ENCODE peak calls at places on chromosomes 3 and 15, in eight cellular contexts. F, K, X, J, A, I, H and S are unnamed samples.
A peak's percentile ranks its signal among the peaks of the same experiment; 100 is the strongest.

GRCh38 chr3:34508732-34509131 is 710.3 kb downstream of the PDCD6IP start:
- ATAC-seq in F (no peak), K (no peak), X (no peak), J (no peak), A (no peak), I (no peak), H (no peak), S (no peak)

GRCh38 chr15:85616549-85616948 is 178.2 kb downstream of the KLHL25 start:
- ATAC-seq in F (no peak), K (no peak), X (no peak), J (no peak), A (no peak), I (no peak), H (no peak), S (peak; percentile 30)

GRCh38 chr3:167225821-167226220 is 154.3 kb downstream of the ZBBX start:
- ATAC-seq in F (peak; percentile 80), K (no peak), X (no peak), J (peak; percentile 68), A (no peak), I (no peak), H (no peak), S (no peak)

GRCh38 chr3:29940759-29941319 is 660.0 kb downstream of the RBMS3 start:
- ATAC-seq in F (no peak), K (no peak), X (no peak), J (no peak), A (no peak), I (no peak), H (no peak), S (no peak)

GRCh38 chr15:69794643-69795461 is 302.9 kb downstream of the TLE3 start:
- ATAC-seq in F (peak; percentile 77), K (no peak), X (no peak), J (peak; percentile 75), A (peak; percentile 78), I (peak; percentile 84), H (peak; percentile 54), S (peak; percentile 84)

GRCh38 chr15:70323111-70323851 is 225.6 kb upstream of the TLE3 start:
- ATAC-seq in F (peak; percentile 69), K (peak; percentile 17), X (no peak), J (peak; percentile 50), A (no peak), I (peak; percentile 34), H (no peak), S (peak; percentile 76)

GRCh38 chr3:195394024-195394423 is 48.8 kb downstream of the ACAP2 start:
- ATAC-seq in F (no peak), K (no peak), X (no peak), J (no peak), A (no peak), I (no peak), H (no peak), S (no peak)

GRCh38 chr3:149792485-149793270 is at the start of gene ANKUB1:
- ATAC-seq in F (no peak), K (no peak), X (no peak), J (no peak), A (no peak), I (no peak), H (no peak), S (no peak)

GRCh38 chr3:122694966-122695365 is 14.3 kb downstream of the PARP14 start:
- ATAC-seq in F (no peak), K (no peak), X (no peak), J (no peak), A (no peak), I (no peak), H (no peak), S (no peak)

GRCh38 chr3:156630773-156631093 is 43.7 kb upstream of the TIPARP start:
- ATAC-seq in F (no peak), K (peak; percentile 88), X (no peak), J (no peak), A (peak; percentile 70), I (no peak), H (no peak), S (no peak)

GRCh38 chr15:37105795-37106333 is 5.5 kb upstream of the MEIS2 start:
- ATAC-seq in F (no peak), K (no peak), X (no peak), J (no peak), A (no peak), I (no peak), H (no peak), S (no peak)
- H3K27me3 ChIP-seq in F (peaks cover 90% of the 10 kb centered on the region), K (peaks cover 77% of the 10 kb centered on the region), X (peaks cover 27% of the 10 kb centered on the region), J (peaks cover 100% of the 10 kb centered on the region), A (no peaks in the 10 kb centered on the region), I (peaks cover 100% of the 10 kb centered on the region), H (peaks cover 23% of the 10 kb centered on the region), S (no peaks in the 10 kb centered on the region)

GRCh38 chr3:127789051-127789450 is 33.3 kb downstream of the MGLL start:
- ATAC-seq in F (no peak), K (no peak), X (no peak), J (no peak), A (no peak), I (no peak), H (no peak), S (no peak)

GRCh38 chr3:127792664-127793292 is 29.5 kb downstream of the MGLL start:
- ATAC-seq in F (peak; percentile 41), K (peak; percentile 57), X (no peak), J (peak; percentile 68), A (no peak), I (peak; percentile 30), H (no peak), S (peak; percentile 53)

GRCh38 chr3:127790580-127791183 is 31.6 kb downstream of the MGLL start:
- ATAC-seq in F (no peak), K (no peak), X (no peak), J (no peak), A (peak; percentile 34), I (no peak), H (peak; percentile 22), S (no peak)

GRCh38 chr3:127790009-127790533 is 32.2 kb downstream of the MGLL start:
- ATAC-seq in F (no peak), K (no peak), X (no peak), J (no peak), A (no peak), I (no peak), H (no peak), S (no peak)

DNA sequence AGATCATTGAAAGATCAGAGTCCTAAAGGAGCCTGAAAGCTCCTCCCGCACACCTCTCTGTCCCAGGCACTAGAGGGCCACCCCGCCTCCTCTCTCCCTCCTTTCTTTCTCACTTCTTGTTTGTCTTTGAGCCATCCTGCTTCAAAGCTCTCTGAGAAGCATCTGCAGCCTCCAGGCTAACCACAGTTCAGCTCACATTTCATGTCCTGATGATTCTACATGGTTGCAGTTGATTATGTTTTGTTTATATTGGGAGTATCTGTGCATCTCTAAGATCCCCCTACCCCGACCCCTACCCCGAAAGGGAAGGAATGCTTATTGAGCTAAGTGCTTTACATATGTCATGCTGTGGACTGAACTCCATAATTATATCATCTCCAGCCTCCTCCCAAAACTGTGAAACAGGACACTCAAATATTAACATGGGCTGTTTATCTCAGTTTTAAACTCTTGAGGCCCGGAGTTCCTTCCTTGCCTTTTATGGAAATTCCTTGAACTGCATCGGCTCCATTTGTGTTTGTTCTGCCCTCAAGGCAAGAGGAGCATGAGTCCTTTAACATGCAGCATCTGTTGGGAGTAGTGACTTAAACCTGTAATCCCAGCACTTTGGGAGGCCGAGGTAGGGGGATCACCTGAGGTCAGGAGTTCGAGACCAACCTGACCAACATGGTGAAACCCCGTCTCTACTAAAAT is 30.9 kb downstream of the MGLL start:
- ATAC-seq in F (no peak), K (peak; percentile 48), X (peak; percentile 70), J (no peak), A (peak; percentile 85), I (peak; percentile 61), H (peak; percentile 83), S (no peak)
- TF ChIP-seq CTCF in F (no peak), K (peak; percentile 34), X (no peak), J (no peak), A (peak; percentile 53), I (no peak), H (no peak), S (peak; percentile 37)

DNA sequence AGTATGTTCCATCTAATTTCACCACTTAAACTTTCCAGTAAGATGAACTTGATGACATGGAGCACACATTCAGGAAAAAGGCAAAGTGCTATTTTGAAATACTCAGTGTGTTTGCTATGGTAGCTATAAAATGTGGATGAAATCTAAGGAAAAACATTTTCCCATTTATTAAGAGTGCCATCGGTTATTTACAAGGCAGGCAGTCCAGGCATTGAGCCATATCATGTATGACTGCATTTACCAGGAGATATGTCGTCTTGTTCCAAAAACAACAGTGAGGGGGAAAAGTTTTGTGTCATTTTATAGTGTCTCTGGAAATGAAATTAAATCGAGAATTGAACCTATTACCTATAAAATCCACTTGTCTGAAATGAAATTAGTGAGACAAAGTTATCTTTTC is 13.7 kb downstream of the ANXA2 start:
- ATAC-seq in F (no peak), K (no peak), X (no peak), J (no peak), A (no peak), I (no peak), H (no peak), S (no peak)
- H3K4me1 ChIP-seq in F (peaks cover 38% of the 10 kb centered on the region), K (peaks cover 32% of the 10 kb centered on the region), X (peaks cover 4% of the 10 kb centered on the region), J (peaks cover 84% of the 10 kb centered on the region), A (peaks cover 94% of the 10 kb centered on the region), I (peaks cover 72% of the 10 kb centered on the region), H (peaks cover 98% of the 10 kb centered on the region), S (no peaks in the 10 kb centered on the region)

GRCh38 chr3:190860531-190860930 is 2.0 kb downstream of the GMNC start:
- ATAC-seq in F (no peak), K (no peak), X (no peak), J (no peak), A (no peak), I (no peak), H (no peak), S (no peak)

GRCh38 chr3:190863119-190863465 is 598 bp upstream of the GMNC start:
- ATAC-seq in F (no peak), K (no peak), X (no peak), J (no peak), A (no peak), I (no peak), H (no peak), S (no peak)

GRCh38 chr3:190864002-190864401 is 1.5 kb upstream of the GMNC start:
- ATAC-seq in F (peak; percentile 78), K (no peak), X (no peak), J (peak; percentile 38), A (no peak), I (no peak), H (no peak), S (no peak)

GRCh38 chr3:190865419-190865818 is 2.9 kb upstream of the GMNC start:
- ATAC-seq in F (no peak), K (no peak), X (no peak), J (no peak), A (no peak), I (no peak), H (no peak), S (no peak)

GRCh38 chr3:190862209-190863118 is at the start of gene GMNC:
- ATAC-seq in F (peak; percentile 97), K (peak; percentile 98), X (peak; percentile 38), J (peak; percentile 98), A (peak; percentile 99), I (peak; percentile 99), H (peak; percentile 99), S (peak; percentile 99)
- H3K27me3 ChIP-seq in F (peaks cover 33% of the 10 kb centered on the region), K (no peaks in the 10 kb centered on the region), X (peaks cover 6% of the 10 kb centered on the region), J (peaks cover 40% of the 10 kb centered on the region), A (no peaks in the 10 kb centered on the region), I (peaks cover 57% of the 10 kb centered on the region), H (peaks cover 27% of the 10 kb centered on the region), S (no peaks in the 10 kb centered on the region)

GRCh38 chr3:181633556-181633955 is 78.2 kb upstream of the SOX2 start:
- ATAC-seq in F (no peak), K (no peak), X (no peak), J (no peak), A (no peak), I (no peak), H (no peak), S (no peak)
- TF ChIP-seq CTCF in F (no peak), K (no peak), X (no peak), J (no peak), A (no peak), I (no peak), H (no peak), S (no peak)